ENCODE peak calls at places on chromosomes 13 and 19, in six cellular contexts. U is mucosa of descending colon, W is right lobe of liver, X is astrocyte of the cerebellum, S is GM12865, P is nephron progenitor cell. D is an unnamed sample.

GRCh38 chr13:106182404-106182803 is 353.1 kb downstream of the EFNB2 start:
- DNase-seq in U (no peak), W (no peak), X (peak), S (no peak), P (no peak), D (no peak)

GRCh38 chr13:28658539-28658795 is 463 bp upstream of the POMP start:
- DNase-seq in U (no peak), W (no peak), X (no peak), S (no peak), P (no peak), D (no peak)

GRCh38 chr19:57099199-57099661 is 20.6 kb upstream of the USP29 start:
- DNase-seq in U (no peak), W (peak), X (no peak), S (peak), P (peak), D (no peak)

GRCh38 chr13:113075711-113076110 is 29.9 kb upstream of the F7 start:
- DNase-seq in U (peak), W (no peak), X (no peak), S (no peak), P (no peak), D (peak)

GRCh38 chr19:46551175-46551574 is 50.0 kb upstream of the CALM3 start:
- DNase-seq in U (no peak), W (no peak), X (no peak), S (no peak), P (no peak), D (no peak)

GRCh38 chr19:58518261-58519086 is 1.1 kb downstream of the ZBTB45 start:
- DNase-seq in U (peak), W (no peak), X (no peak), S (peak), P (no peak), D (no peak)

GRCh38 chr13:114128624-114129522 is 3.5 kb downstream of the RASA3 start:
- DNase-seq in U (peak), W (peak), X (peak), S (peak), P (no peak), D (peak)

GRCh38 chr13:52922961-52923360 is 74.5 kb upstream of the PCDH8 start:
- DNase-seq in U (no peak), W (no peak), X (no peak), S (no peak), P (no peak), D (no peak)

GRCh38 chr19:3041756-3042517 is 12.9 kb upstream of the TLE2 start:
- DNase-seq in U (no peak), W (no peak), X (no peak), S (no peak), P (no peak), D (no peak)

GRCh38 chr19:3224346-3225325 is at the start of gene CELF5:
- DNase-seq in U (no peak), W (no peak), X (no peak), S (peak), P (peak), D (no peak)

GRCh38 chr19:4910594-4911273 is 1.4 kb downstream of the UHRF1 start:
- DNase-seq in U (peak), W (no peak), X (no peak), S (peak), P (peak), D (no peak)

DNA sequence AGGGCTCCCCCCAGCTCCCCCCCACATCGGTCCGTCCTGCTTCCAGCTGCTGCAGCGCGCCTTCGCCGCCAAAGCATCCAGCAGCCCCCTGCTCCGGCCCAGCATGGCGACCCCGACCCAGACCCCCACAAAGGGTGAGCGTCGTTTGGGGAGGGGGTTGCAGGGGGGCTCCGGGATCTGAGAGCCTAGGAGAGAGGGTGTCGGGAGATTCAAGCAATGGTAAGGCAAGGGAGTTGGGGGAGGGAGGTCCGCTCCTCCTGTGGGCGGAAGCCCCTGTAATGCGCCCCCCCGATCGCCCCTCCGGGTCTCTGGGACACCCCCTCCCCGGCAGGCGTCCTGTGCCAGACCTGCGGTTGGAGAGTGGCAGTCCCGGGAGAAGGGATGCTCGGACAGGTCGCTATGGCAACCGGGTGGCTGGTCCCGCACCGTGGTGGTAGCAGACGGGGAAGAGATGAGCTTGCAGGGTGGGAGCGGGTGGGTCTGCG is at the start of gene FXYD7:
- DNase-seq in U (peak), W (no peak), X (no peak), S (no peak), P (peak), D (no peak)
- TF ChIP-seq CTCF in U (no peak), W (no peak), X (no peak), S (no peak), P (no peak), D (peak)

GRCh38 chr19:14113762-14114414 is 3.7 kb downstream of the PRKACA start:
- DNase-seq in U (peak), W (peak), X (no peak), S (peak), P (no peak), D (no peak)
- TF ChIP-seq CTCF in U (no peak), W (peak), X (peak), S (peak), P (peak), D (peak)

DNA sequence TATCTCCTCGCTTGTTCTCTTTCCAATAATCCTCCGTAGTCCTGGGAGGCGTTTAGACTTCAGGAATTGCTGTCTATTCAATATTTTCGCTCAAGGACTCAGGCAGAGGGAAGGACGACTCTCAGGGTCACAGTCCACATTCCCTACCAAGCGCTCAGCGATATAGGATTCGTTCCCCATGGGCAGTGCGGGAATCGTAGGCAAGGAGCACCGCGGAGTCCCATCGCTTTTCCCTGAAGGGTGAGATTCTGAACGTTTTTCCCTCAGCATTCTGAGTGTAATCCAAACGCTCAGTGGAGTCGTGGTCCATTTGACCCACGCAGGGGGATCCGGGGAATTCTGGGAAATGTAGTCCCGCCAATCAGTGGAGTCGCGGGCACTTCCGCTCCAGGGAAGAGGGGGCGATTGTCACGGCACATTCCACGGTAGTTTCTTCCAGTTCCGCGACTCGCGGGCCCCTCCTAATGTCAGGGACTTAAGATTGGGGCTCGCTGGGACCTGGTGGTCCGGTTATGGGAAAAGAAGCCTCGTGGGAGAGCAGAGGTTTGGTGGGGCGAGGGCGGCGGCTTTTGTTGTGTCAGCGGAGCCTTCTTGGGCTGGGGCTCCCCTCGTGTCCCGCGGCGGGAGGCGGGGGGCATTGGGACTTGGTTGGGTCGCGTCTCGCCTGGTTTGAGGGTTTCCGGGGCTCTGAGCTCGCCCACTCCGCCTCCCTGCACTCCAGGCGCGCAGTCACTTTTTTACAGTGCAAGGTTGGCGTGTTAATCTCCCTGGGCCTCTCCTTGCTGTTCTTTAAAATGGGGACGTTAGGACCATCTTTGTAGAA is at the start of gene ZNF234:
- DNase-seq in U (peak), W (peak), X (peak), S (peak), P (peak), D (no peak)
- TF ChIP-seq CTCF in U (no peak), W (no peak), X (no peak), S (no peak), P (no peak), D (peak)

DNA sequence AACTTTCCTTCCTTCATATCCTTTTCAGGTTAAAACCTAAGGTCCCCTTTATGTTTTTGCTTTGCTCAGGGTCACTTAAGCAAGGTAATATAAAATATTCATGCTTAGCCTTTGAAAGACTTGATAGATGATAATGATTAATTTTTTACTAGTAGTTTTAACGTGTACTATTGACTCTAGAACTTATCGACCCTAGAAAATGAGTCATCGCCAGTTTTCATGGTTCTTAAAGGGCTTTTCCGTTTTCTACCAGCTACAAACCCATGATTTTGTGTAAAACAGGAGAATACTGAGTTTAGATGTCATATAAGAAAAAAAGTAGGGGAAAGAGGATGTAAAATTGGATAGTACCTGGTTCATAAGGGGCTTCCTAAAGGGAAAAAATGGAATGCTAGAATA is 75.7 kb downstream of the DHRS12 start:
- DNase-seq in U (no peak), W (no peak), X (no peak), S (no peak), P (no peak), D (no peak)
- TF ChIP-seq CTCF in U (no peak), W (no peak), X (no peak), S (no peak), P (no peak), D (no peak)

DNA sequence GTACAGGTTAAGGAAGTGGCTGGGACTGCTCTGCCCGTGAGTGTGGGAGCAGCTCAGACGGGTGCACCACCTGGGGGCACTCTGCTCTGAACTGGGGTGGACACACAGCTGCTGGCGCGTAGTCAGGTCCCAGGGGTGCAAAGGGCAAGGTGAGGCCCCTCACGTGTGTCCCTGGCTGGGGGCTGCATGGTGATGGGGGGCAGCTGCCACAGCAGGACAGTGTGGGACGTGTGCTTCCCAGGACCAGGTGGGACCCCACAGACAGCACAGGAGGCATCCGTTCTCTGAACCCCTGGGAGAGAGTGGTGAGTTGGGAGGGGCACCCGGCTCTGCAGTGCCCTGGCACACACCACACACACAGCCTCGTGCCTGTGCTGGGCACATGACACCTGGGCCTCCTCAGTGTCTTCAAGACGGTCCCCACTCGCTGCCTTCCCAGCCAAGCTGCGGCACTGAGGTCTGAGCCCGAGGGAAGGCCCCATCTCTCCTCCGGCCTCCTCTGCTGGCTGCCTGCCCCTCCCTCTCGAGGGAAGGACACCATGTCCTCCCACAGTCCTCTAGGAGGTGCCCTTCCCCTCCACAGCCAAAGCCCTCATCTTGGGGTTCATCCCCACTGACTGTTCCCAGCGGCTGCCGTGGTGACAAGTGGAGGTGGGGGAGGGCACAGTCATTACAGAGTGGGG is 24.7 kb downstream of the CILP2 start:
- DNase-seq in U (no peak), W (no peak), X (no peak), S (no peak), P (no peak), D (no peak)
- TF ChIP-seq CTCF in U (no peak), W (no peak), X (peak), S (no peak), P (no peak), D (peak)

GRCh38 chr19:15109768-15110417 is 2.7 kb downstream of the SYDE1 start:
- DNase-seq in U (no peak), W (no peak), X (no peak), S (no peak), P (no peak), D (no peak)

GRCh38 chr19:15108145-15108844 is 1.1 kb downstream of the SYDE1 start:
- DNase-seq in U (no peak), W (no peak), X (no peak), S (no peak), P (no peak), D (no peak)

GRCh38 chr19:15108845-15109767 is 1.9 kb downstream of the SYDE1 start:
- DNase-seq in U (no peak), W (no peak), X (no peak), S (no peak), P (no peak), D (no peak)

GRCh38 chr19:15105044-15105443 is 2.2 kb upstream of the SYDE1 start:
- DNase-seq in U (no peak), W (no peak), X (no peak), S (no peak), P (no peak), D (no peak)

DNA sequence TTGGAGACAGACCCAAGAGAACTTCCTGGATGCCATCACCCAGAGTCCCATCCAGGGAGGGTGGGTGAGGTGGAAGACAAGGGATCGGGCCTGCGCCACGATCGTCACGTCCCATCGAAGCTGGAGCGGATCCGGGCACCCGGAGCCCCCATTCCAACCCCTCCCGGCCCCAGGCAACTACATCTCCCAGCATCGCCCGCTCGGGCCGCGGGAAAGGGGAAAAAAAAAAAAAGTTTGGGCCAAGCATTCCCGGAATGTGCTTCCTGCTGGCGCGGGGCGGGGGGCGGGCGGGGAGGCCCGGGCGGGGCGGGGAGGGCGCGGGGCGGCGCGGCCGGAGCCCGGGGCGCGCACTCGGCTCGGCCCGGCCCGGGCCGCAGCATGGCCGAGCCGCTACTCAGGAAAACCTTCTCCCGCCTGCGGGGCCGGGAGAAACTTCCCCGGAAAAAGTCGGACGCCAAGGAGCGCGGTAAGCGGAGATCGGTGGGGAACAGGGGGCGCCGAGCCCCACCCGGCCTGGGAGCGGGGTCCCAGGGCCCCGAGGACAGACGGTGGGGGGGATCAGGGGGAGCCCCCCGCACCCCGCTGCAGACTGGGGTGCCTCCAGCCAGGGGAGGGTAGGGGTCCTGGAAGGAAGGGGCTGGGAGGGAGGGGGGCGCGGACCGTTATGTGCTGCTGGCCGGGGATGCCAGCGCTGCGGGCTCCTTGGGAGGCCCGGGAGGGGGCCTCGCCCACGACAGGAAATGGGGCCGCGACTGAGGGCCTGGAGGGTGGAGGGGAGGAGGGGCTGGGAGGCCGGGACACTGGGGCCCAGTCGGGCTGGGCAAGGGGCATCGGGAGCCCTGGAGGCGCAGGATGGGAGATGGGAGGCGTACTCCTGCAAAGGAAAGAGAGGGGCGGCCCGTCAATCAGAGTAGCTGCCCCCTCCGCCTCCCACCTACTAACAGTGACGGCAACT is at the start of gene SYDE1:
- DNase-seq in U (no peak), W (no peak), X (peak), S (no peak), P (peak), D (no peak)
- TF ChIP-seq CTCF in U (no peak), W (no peak), X (no peak), S (no peak), P (no peak), D (no peak)